ENCODE peak calls at places on chromosome 2, in eight cellular contexts. Y is germinal center; U is neuronal stem cell; P is activated CD4-positive, alpha-beta T cell treated with anti-CD3 and anti-CD28 coated beads for 24 hours; O is ELR; Q is kidney tubule cell; F is heart right ventricle; C is stimulated activated CD8-positive, alpha-beta memory T cell treated with anti-CD3 and anti-CD28 coated beads, Interleukin-7, amount 100 ng/mL, for 1 hour. T is an unnamed sample.

GRCh38 chr2:190679813-190680591 is 31.1 kb downstream of the NAB1 start:
- DNase-seq in Y (peak), U (no peak), P (peak), O (peak), Q (peak), F (no peak), C (peak), T (peak)

GRCh38 chr2:145638675-145639074 is 1118.8 kb upstream of the ZEB2 start:
- DNase-seq in Y (peak), U (no peak), P (no peak), O (peak), Q (no peak), F (no peak), C (no peak), T (no peak)

GRCh38 chr2:10931710-10932255 is 20.0 kb downstream of the KCNF1 start:
- DNase-seq in Y (no peak), U (no peak), P (no peak), O (peak), Q (peak), F (no peak), C (no peak), T (peak)

GRCh38 chr2:239890347-239890746 is 134.8 kb downstream of the NDUFA10 start:
- DNase-seq in Y (no peak), U (no peak), P (no peak), O (no peak), Q (no peak), F (no peak), C (no peak), T (no peak)

GRCh38 chr2:207655000-207655399 is 29.8 kb upstream of the METTL21A start:
- DNase-seq in Y (no peak), U (no peak), P (no peak), O (no peak), Q (peak), F (no peak), C (no peak), T (no peak)

GRCh38 chr2:147110317-147110716 is 734.5 kb upstream of the ACVR2A start:
- DNase-seq in Y (no peak), U (peak), P (no peak), O (no peak), Q (peak), F (no peak), C (no peak), T (no peak)

GRCh38 chr2:84904717-84905174 is 710 bp upstream of the TMSB10 start:
- DNase-seq in Y (no peak), U (no peak), P (no peak), O (peak), Q (peak), F (peak), C (no peak), T (peak)

GRCh38 chr2:62343206-62343605 is 147.3 kb downstream of the B3GNT2 start:
- DNase-seq in Y (no peak), U (no peak), P (no peak), O (no peak), Q (no peak), F (no peak), C (no peak), T (no peak)

GRCh38 chr2:60341151-60341550 is 212.3 kb downstream of the BCL11A start:
- DNase-seq in Y (no peak), U (no peak), P (no peak), O (no peak), Q (no peak), F (no peak), C (no peak), T (no peak)

GRCh38 chr2:238910751-238911351 is 63.0 kb downstream of the TWIST2 start:
- DNase-seq in Y (no peak), U (no peak), P (no peak), O (no peak), Q (peak), F (no peak), C (no peak), T (peak)

GRCh38 chr2:26438526-26438925 is 36.8 kb downstream of the DRC1 start:
- DNase-seq in Y (no peak), U (no peak), P (no peak), O (peak), Q (peak), F (no peak), C (no peak), T (no peak)

GRCh38 chr2:45568935-45569334 is 42.1 kb downstream of the SRBD1 start:
- DNase-seq in Y (no peak), U (no peak), P (no peak), O (peak), Q (no peak), F (no peak), C (no peak), T (peak)

GRCh38 chr2:19648583-19648982 is 253.2 kb downstream of the TTC32 start:
- DNase-seq in Y (no peak), U (no peak), P (no peak), O (peak), Q (peak), F (no peak), C (no peak), T (peak)

GRCh38 chr2:1603059-1603458 is 141.3 kb downstream of the PXDN start:
- DNase-seq in Y (no peak), U (no peak), P (no peak), O (no peak), Q (no peak), F (no peak), C (no peak), T (no peak)

T was measured in A172.